ENCODE peak calls at places on chromosomes 5 and 9, in four cellular contexts. Y is central memory CD4-positive, alpha-beta T cell; A is posterior cingulate gyrus; M is fibroblast of the aortic adventitia. W is an unnamed sample.

GRCh38 chr9:99903393-99903792 is 3.1 kb upstream of the STX17 start:
- DNase-seq in A (no peak), Y (no peak), M (no peak), W (no peak)

GRCh38 chr5:13640270-13640669 is 304.2 kb downstream of the DNAH5 start:
- DNase-seq in A (no peak), Y (no peak), M (no peak), W (no peak)

GRCh38 chr5:139495644-139496435 is 13.3 kb upstream of the STING1 start:
- DNase-seq in M (peak), Y (no peak), A (no peak), W (no peak)

GRCh38 chr9:401223-401622 is 186.6 kb downstream of the DOCK8 start:
- DNase-seq in M (no peak), Y (no peak), A (no peak), W (no peak)

GRCh38 chr5:75611324-75612210 is at the start of gene ANKDD1B:
- DNase-seq in M (peak), A (peak), Y (no peak), W (no peak)

GRCh38 chr9:2209400-2209799 is 194.3 kb downstream of the SMARCA2 start:
- DNase-seq in Y (no peak), M (peak), A (no peak), W (no peak)

GRCh38 chr5:105688227-105688807 is 1982.4 kb downstream of the EFNA5 start:
- DNase-seq in A (no peak), Y (no peak), M (no peak), W (no peak)

GRCh38 chr9:27184556-27185351 is 75.7 kb downstream of the TEK start:
- DNase-seq in Y (no peak), M (peak), A (no peak), W (no peak)

GRCh38 chr5:77259479-77259878 is 49.0 kb downstream of the PDE8B start:
- DNase-seq in Y (no peak), A (no peak), M (no peak), W (no peak)

GRCh38 chr9:132857601-132858342 is 20.3 kb downstream of the AK8 start:
- DNase-seq in Y (no peak), M (peak), A (no peak), W (no peak)

GRCh38 chr5:143376911-143377838 is 26.3 kb downstream of the NR3C1 start:
- DNase-seq in A (no peak), Y (no peak), M (peak), W (no peak)

GRCh38 chr5:147750065-147750464 is 32.5 kb downstream of the JAKMIP2 start:
- DNase-seq in A (no peak), M (no peak), Y (no peak), W (no peak)

GRCh38 chr5:1663186-1663585 is 136.5 kb downstream of the MRPL36 start:
- DNase-seq in M (no peak), A (peak), Y (no peak), W (no peak)

W was measured in CD4-positive, CD25-positive, alpha-beta regulatory T cell.